ENCODE peak calls at places on chromosomes 5 and 9, in six cellular contexts. R is endothelial cell, I is nephron progenitor cell, B is heart right ventricle, L is transverse colon, G is psoas muscle. D is an unnamed sample.

GRCh38 chr9:128716581-128717254 is 7.2 kb downstream of the ZDHHC12 start:
- DNase-seq in R (no peak), I (no peak), B (no peak), L (peak), G (peak), D (no peak)

GRCh38 chr5:91849069-91849468 is 466.0 kb upstream of the ARRDC3 start:
- DNase-seq in R (no peak), I (no peak), B (no peak), L (no peak), G (no peak), D (no peak)

GRCh38 chr5:169788168-169788567 is 151.1 kb downstream of the DOCK2 start:
- DNase-seq in R (no peak), I (no peak), B (no peak), L (no peak), G (no peak), D (no peak)

GRCh38 chr9:87375397-87376073 is 122.1 kb upstream of the DAPK1 start:
- DNase-seq in R (no peak), I (no peak), B (no peak), L (no peak), G (no peak), D (no peak)

GRCh38 chr5:81212211-81212687 is 20.9 kb upstream of the CKMT2 start:
- DNase-seq in R (no peak), I (no peak), B (no peak), L (no peak), G (no peak), D (no peak)

GRCh38 chr9:132546148-132547051 is 36.0 kb upstream of the BARHL1 start:
- DNase-seq in R (peak), I (peak), B (peak), L (no peak), G (peak), D (no peak)

GRCh38 chr5:153797484-153797883 is 241.2 kb downstream of the FAM114A2 start:
- DNase-seq in R (no peak), I (no peak), B (no peak), L (no peak), G (no peak), D (no peak)

GRCh38 chr5:123950701-123951100 is 438.7 kb downstream of the CSNK1G3 start:
- DNase-seq in R (no peak), I (no peak), B (no peak), L (no peak), G (no peak), D (no peak)

GRCh38 chr9:98430535-98430934 is 175.1 kb upstream of the TBC1D2 start:
- DNase-seq in R (no peak), I (no peak), B (no peak), L (peak), G (no peak), D (no peak)

GRCh38 chr5:7094626-7095025 is 301.3 kb upstream of the ADCY2 start:
- DNase-seq in R (peak), I (peak), B (no peak), L (no peak), G (no peak), D (no peak)

GRCh38 chr5:179270581-179271300 is 74.5 kb downstream of the ADAMTS2 start:
- DNase-seq in R (no peak), I (no peak), B (no peak), L (peak), G (no peak), D (peak)

GRCh38 chr5:119166026-119166425 is 95.1 kb downstream of the DMXL1 start:
- DNase-seq in R (no peak), I (no peak), B (no peak), L (no peak), G (no peak), D (no peak)

GRCh38 chr5:126515337-126515736 is 79.7 kb downstream of the ALDH7A1 start:
- DNase-seq in R (no peak), I (no peak), B (no peak), L (no peak), G (no peak), D (no peak)

GRCh38 chr9:22279621-22280020 is 167.0 kb upstream of the DMRTA1 start:
- DNase-seq in R (no peak), I (no peak), B (no peak), L (no peak), G (no peak), D (no peak)

GRCh38 chr9:124527781-124528180 is 20.6 kb upstream of the NR5A1 start:
- DNase-seq in R (no peak), I (no peak), B (no peak), L (no peak), G (no peak), D (no peak)

GRCh38 chr9:134993996-134994720 is 76.4 kb upstream of the FCN1 start:
- DNase-seq in R (no peak), I (no peak), B (no peak), L (no peak), G (peak), D (no peak)

GRCh38 chr5:55533806-55534435 is 843 bp downstream of the PLPP1 start:
- DNase-seq in R (no peak), I (peak), B (peak), L (peak), G (no peak), D (no peak)

GRCh38 chr5:8848997-8849585 is 696.8 kb downstream of the SEMA5A start:
- DNase-seq in R (no peak), I (no peak), B (no peak), L (no peak), G (no peak), D (no peak)

GRCh38 chr9:27784999-27785713 is 211.9 kb upstream of the C9orf72 start:
- DNase-seq in R (no peak), I (no peak), B (no peak), L (no peak), G (no peak), D (no peak)

GRCh38 chr5:132962429-132962928 is 955 bp downstream of the AFF4 start:
- DNase-seq in R (peak), I (peak), B (peak), L (peak), G (no peak), D (peak)

GRCh38 chr9:127509261-127509954 is 58.1 kb downstream of the LRSAM1 start:
- DNase-seq in R (no peak), I (no peak), B (no peak), L (no peak), G (no peak), D (no peak)

GRCh38 chr9:127570533-127571111 is 41.5 kb upstream of the STXBP1 start:
- DNase-seq in R (no peak), I (no peak), B (no peak), L (no peak), G (no peak), D (no peak)

GRCh38 chr5:100860407-100860806 is 42.7 kb downstream of the ST8SIA4 start:
- DNase-seq in R (no peak), I (no peak), B (no peak), L (no peak), G (no peak), D (no peak)

GRCh38 chr5:38404236-38404635 is 145.9 kb downstream of the EGFLAM start:
- DNase-seq in R (no peak), I (no peak), B (no peak), L (no peak), G (no peak), D (no peak)

GRCh38 chr9:135612437-135612836 is 26.9 kb downstream of the GLT6D1 start:
- DNase-seq in R (no peak), I (no peak), B (no peak), L (no peak), G (no peak), D (no peak)

GRCh38 chr5:13244151-13244550 is 700.3 kb downstream of the DNAH5 start:
- DNase-seq in R (no peak), I (no peak), B (no peak), L (no peak), G (no peak), D (no peak)

GRCh38 chr5:43601454-43602260 is 1.3 kb upstream of the NNT start:
- DNase-seq in R (no peak), I (no peak), B (peak), L (no peak), G (no peak), D (no peak)

GRCh38 chr5:170861295-170861854 is 443 bp upstream of the RANBP17 start:
- DNase-seq in R (no peak), I (no peak), B (no peak), L (no peak), G (peak), D (peak)

GRCh38 chr5:40797273-40798011 is 732 bp downstream of the PRKAA1 start:
- DNase-seq in R (peak), I (peak), B (peak), L (peak), G (peak), D (no peak)

GRCh38 chr5:124411089-124411488 is 335.4 kb downstream of the ZNF608 start:
- DNase-seq in R (no peak), I (no peak), B (no peak), L (no peak), G (no peak), D (no peak)

GRCh38 chr5:136169218-136169617 is 23.7 kb downstream of the SMIM32 start:
- DNase-seq in R (no peak), I (no peak), B (no peak), L (no peak), G (no peak), D (no peak)

GRCh38 chr9:4497855-4498254 is 7.6 kb downstream of the SLC1A1 start:
- DNase-seq in R (no peak), I (no peak), B (no peak), L (no peak), G (no peak), D (no peak)

GRCh38 chr9:83231039-83231438 is 168.1 kb upstream of the RASEF start:
- DNase-seq in R (peak), I (no peak), B (peak), L (no peak), G (no peak), D (no peak)

GRCh38 chr5:100623719-100624118 is 88.5 kb downstream of the FAM174A start:
- DNase-seq in R (no peak), I (no peak), B (no peak), L (no peak), G (no peak), D (no peak)

GRCh38 chr5:167595196-167595595 is 696.2 kb upstream of the WWC1 start:
- DNase-seq in R (no peak), I (no peak), B (no peak), L (no peak), G (no peak), D (no peak)

GRCh38 chr9:84129529-84129928 is 148.9 kb downstream of the RMI1 start:
- DNase-seq in R (no peak), I (no peak), B (no peak), L (no peak), G (no peak), D (no peak)

DNA sequence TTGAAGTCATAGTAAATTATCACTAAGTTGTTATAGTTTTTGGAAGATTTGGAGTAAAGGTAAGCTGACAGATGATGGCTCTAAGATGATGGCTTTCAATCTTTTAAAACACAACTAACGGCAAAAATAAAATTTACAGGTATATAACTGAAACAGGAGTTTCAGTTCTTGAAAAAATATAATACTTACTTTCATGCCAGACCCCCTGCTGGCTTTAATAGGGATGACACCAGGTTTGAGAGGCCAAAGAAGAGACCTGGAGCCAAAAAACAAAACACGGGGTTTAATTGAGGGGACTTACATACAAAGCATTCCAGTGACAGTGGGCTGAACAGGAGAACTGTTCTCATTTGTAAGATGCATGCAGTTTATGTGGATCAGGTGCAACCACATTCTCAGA is 301.7 kb upstream of the PCSK5 start:
- DNase-seq in R (no peak), I (no peak), B (no peak), L (no peak), G (no peak), D (no peak)
- TF ChIP-seq CTCF in R (peak), I (peak), B (peak), L (peak), G (no peak), D (no peak)

GRCh38 chr9:13213998-13214397 is 65.5 kb downstream of the MPDZ start:
- DNase-seq in R (no peak), I (no peak), B (no peak), L (no peak), G (no peak), D (no peak)

GRCh38 chr9:13215791-13216554 is 63.5 kb downstream of the MPDZ start:
- DNase-seq in R (no peak), I (no peak), B (no peak), L (no peak), G (no peak), D (no peak)

GRCh38 chr9:13209498-13209897 is 70.0 kb downstream of the MPDZ start:
- DNase-seq in R (no peak), I (no peak), B (no peak), L (no peak), G (no peak), D (no peak)

DNA sequence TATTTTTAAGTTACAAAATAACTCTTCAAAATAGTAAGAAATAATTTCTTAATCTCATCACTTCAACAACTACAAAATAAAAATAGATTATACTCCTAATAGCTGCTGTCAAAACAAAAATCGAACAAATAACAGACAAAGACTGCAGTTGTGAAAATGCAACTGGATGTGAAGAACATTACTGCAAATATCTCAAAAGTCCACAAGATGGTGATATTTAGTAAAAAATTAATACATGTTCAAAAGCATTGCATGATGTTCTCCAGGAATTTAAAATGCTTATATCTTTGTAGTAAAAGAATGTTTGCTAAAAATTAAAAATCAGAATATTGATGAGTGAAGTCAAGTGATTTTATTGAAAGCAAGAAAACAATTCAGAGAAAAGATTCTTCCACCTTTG is 66.2 kb downstream of the MPDZ start:
- DNase-seq in R (no peak), I (no peak), B (no peak), L (no peak), G (no peak), D (no peak)
- TF ChIP-seq CTCF in R (peak), I (no peak), B (peak), L (no peak), G (peak), D (peak)

GRCh38 chr5:149125386-149125891 is 15.9 kb upstream of the ABLIM3 start:
- DNase-seq in R (peak), I (peak), B (no peak), L (no peak), G (no peak), D (no peak)
- TF ChIP-seq CTCF in R (no peak), I (no peak), B (peak), L (no peak), G (no peak), D (peak)

GRCh38 chr9:113152699-113153098 is 1.9 kb downstream of the SLC31A2 start:
- DNase-seq in R (no peak), I (no peak), B (no peak), L (no peak), G (no peak), D (no peak)
- TF ChIP-seq CTCF in R (no peak), I (no peak), B (no peak), L (no peak), G (no peak), D (no peak)

GRCh38 chr5:180583738-180584137 is 7.6 kb downstream of the SCGB3A1 start:
- DNase-seq in R (no peak), I (no peak), B (no peak), L (no peak), G (no peak), D (no peak)

GRCh38 chr5:180589771-180590542 is 1.3 kb downstream of the SCGB3A1 start:
- DNase-seq in R (no peak), I (no peak), B (no peak), L (no peak), G (no peak), D (no peak)

GRCh38 chr5:180590543-180591248 is 603 bp downstream of the SCGB3A1 start:
- DNase-seq in R (no peak), I (peak), B (no peak), L (no peak), G (no peak), D (no peak)

GRCh38 chr5:180591249-180591887 is at the start of gene SCGB3A1:
- DNase-seq in R (no peak), I (peak), B (no peak), L (no peak), G (no peak), D (no peak)

GRCh38 chr5:180586870-180587269 is 4.4 kb downstream of the SCGB3A1 start:
- DNase-seq in R (no peak), I (no peak), B (no peak), L (no peak), G (no peak), D (no peak)
- TF ChIP-seq CTCF in R (no peak), I (no peak), B (no peak), L (no peak), G (no peak), D (no peak)

GRCh38 chr5:150258126-150258525 is 31.4 kb downstream of the CAMK2A start:
- DNase-seq in R (no peak), I (no peak), B (peak), L (no peak), G (no peak), D (no peak)

GRCh38 chr5:150257424-150257823 is 32.1 kb downstream of the CAMK2A start:
- DNase-seq in R (no peak), I (no peak), B (no peak), L (no peak), G (no peak), D (no peak)

GRCh38 chr5:150255659-150256415 is 33.7 kb downstream of the CAMK2A start:
- DNase-seq in R (peak), I (no peak), B (no peak), L (no peak), G (no peak), D (no peak)

GRCh38 chr5:150254363-150255154 is 35.0 kb downstream of the CAMK2A start:
- DNase-seq in R (no peak), I (no peak), B (peak), L (no peak), G (no peak), D (no peak)

GRCh38 chr5:150256416-150257064 is 33.0 kb downstream of the CAMK2A start:
- DNase-seq in R (peak), I (peak), B (no peak), L (no peak), G (no peak), D (no peak)
- TF ChIP-seq CTCF in R (no peak), I (peak), B (peak), L (no peak), G (peak), D (no peak)

D was measured in AG09319.